ENCODE peak calls at places on chromosomes 5 and 9, in five cellular contexts. V is SK-N-SH, Z is K562, K is GM12878, R is HepG2. E is an unnamed sample.
A peak's percentile ranks its signal among the peaks of the same experiment; 100 is the strongest.

GRCh38 chr9:92615790-92616189 is 54.1 kb downstream of the IPPK start:
- DNase-seq in R (peak; percentile 45), Z (no peak), V (no peak), K (no peak), E (no peak)

GRCh38 chr5:59709833-59710232 is 183.7 kb downstream of the PDE4D start:
- DNase-seq in R (no peak), V (no peak), Z (no peak), K (no peak), E (no peak)

GRCh38 chr5:57738787-57739186 is 256.2 kb upstream of the ACTBL2 start:
- DNase-seq in Z (no peak), R (no peak), V (no peak), K (no peak), E (no peak)

GRCh38 chr9:95831810-95832209 is 43.7 kb upstream of the ERCC6L2 start:
- DNase-seq in Z (no peak), K (no peak), R (no peak), V (no peak), E (no peak)

GRCh38 chr5:40172721-40173120 is 507.0 kb upstream of the PTGER4 start:
- DNase-seq in K (no peak), R (no peak), V (no peak), Z (no peak), E (no peak)

GRCh38 chr9:95667789-95668188 is 151.0 kb upstream of the PTCH1 start:
- DNase-seq in V (no peak), R (no peak), K (no peak), Z (no peak), E (no peak)

GRCh38 chr5:32363030-32363429 is 50.3 kb upstream of the MTMR12 start:
- DNase-seq in Z (no peak), R (no peak), K (no peak), V (no peak), E (no peak)

GRCh38 chr9:109440117-109440515 is 58.0 kb downstream of the PTPN3 start:
- DNase-seq in Z (no peak), K (no peak), R (no peak), V (no peak), E (no peak)

GRCh38 chr9:113548221-113549041 is 84.9 kb downstream of the RGS3 start:
- DNase-seq in V (no peak), Z (peak; percentile 33), R (peak; percentile 93), K (no peak), E (no peak)
- TF ChIP-seq GABPA in V (no peak), Z (peak; percentile 63), R (no peak), K (no peak), E (no peak)

DNA sequence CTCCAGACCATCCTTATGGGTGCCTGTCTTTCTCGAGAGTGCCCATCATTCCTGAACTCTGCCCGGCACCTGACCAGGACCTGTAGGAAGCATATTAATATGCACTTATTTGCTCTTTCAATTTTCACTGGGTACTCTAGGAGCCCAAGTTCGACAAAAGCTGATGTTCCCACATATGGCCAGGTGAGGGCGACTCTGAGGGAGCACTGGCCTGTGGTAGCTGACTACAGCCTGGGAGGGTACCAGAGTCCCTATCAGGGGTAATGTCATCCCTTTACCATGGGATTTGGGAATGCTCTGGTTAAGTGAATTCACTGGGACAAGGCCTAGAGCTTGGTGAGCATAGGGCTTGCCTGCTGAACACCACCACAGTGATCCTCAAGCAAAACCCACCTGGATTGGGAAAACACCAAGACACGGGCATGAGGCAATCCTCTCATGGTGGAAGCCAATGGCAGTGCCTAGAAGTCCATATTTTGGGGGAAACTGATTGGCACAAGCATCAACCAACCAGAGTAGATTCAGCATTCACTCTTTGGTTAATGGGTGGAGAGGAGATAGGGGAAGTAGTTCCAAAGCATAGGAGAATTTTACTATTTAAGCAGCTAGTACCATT is 112.2 kb downstream of the MTX3 start:
- DNase-seq in Z (peak; percentile 48), K (no peak), R (peak; percentile 13), V (peak; percentile 32), E (peak; percentile 3)
- TF ChIP-seq CTCF in Z (peak; percentile 78), K (peak; percentile 37), R (peak; percentile 61), V (peak; percentile 50), E (no peak)

DNA sequence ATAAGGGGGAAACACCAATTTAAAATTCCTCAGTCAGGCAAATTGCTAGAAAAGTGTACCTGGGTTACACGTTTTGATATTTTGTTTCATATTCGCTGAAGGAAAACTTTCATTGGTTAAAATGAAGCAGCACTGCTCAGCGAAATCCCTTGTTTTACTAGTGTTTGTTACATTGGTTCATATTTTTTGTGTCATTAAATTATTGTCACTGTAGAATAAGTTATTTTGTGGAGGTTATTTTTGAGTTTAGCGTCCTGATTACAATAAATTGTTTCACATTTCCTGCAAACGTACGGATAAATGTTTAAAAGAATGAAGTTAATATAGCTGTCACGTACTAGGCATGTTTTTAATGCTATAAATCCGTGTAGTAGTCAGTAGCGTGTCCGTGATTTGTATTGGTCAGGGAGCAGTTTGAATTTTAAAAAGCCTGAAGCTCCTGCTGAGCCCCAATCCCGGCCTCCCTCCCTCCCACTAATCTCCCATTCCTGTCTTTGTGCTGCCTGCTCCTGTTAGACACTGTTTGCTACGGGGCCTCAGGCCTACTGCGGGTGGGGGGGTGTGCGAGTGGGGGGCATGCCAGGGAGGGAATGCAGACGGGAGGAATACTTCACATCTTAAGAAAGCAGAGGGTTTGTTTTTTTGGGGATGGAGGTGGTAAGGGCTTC is 2.0 kb downstream of the NIPBL start:
- DNase-seq in K (no peak), Z (peak; percentile 74), V (peak; percentile 69), R (peak; percentile 45), E (no peak)
- TF ChIP-seq GABPA in K (no peak), Z (peak; percentile 1), V (no peak), R (no peak), E (no peak)

GRCh38 chr9:15306068-15306756 is 804 bp downstream of the TTC39B start:
- DNase-seq in Z (no peak), R (peak; percentile 59), V (peak; percentile 55), K (no peak), E (peak; percentile 1)

GRCh38 chr9:15306757-15307522 is at the start of gene TTC39B:
- DNase-seq in K (no peak), R (peak; percentile 87), V (peak; percentile 96), Z (peak; percentile 85), E (peak; percentile 7)

GRCh38 chr9:15304620-15305019 is 2.4 kb downstream of the TTC39B start:
- DNase-seq in K (no peak), R (peak; percentile 27), V (no peak), Z (no peak), E (no peak)

GRCh38 chr9:15308511-15308910 is 1.5 kb upstream of the TTC39B start:
- DNase-seq in R (no peak), V (no peak), K (no peak), Z (no peak), E (no peak)

GRCh38 chr9:15307523-15307841 is 466 bp upstream of the TTC39B start:
- DNase-seq in Z (no peak), V (no peak), K (no peak), R (no peak), E (no peak)
- TF ChIP-seq CTCF in Z (no peak), V (no peak), K (no peak), R (peak; percentile 73), E (no peak)

GRCh38 chr9:78369644-78370219 is 72.8 kb downstream of the PSAT1 start:
- DNase-seq in V (peak; percentile 79), K (no peak), Z (peak; percentile 55), R (peak; percentile 60), E (peak; percentile 59)

GRCh38 chr9:78368236-78368635 is 71.3 kb downstream of the PSAT1 start:
- DNase-seq in Z (no peak), R (no peak), V (no peak), K (no peak), E (no peak)

GRCh38 chr9:78363221-78363620 is 66.3 kb downstream of the PSAT1 start:
- DNase-seq in K (no peak), V (no peak), Z (no peak), R (no peak), E (no peak)

GRCh38 chr9:78366827-78367226 is 69.9 kb downstream of the PSAT1 start:
- DNase-seq in Z (no peak), K (no peak), V (no peak), R (no peak), E (no peak)

GRCh38 chr9:78365979-78366697 is 69.2 kb downstream of the PSAT1 start:
- DNase-seq in R (no peak), V (peak; percentile 19), Z (no peak), K (no peak), E (no peak)
- TF ChIP-seq GABPA in R (no peak), V (no peak), Z (no peak), K (no peak), E (no peak)

E was measured in HL-60.